ENCODE peak calls at places on chromosome 1, in five cellular contexts. P is cardiac muscle cell, N is pancreas, K is A673, I is stomach. O is an unnamed sample.

GRCh38 chr1:169019419-169020058 is 87.0 kb upstream of the ATP1B1 start:
- DNase-seq in P (no peak), N (no peak), K (no peak), I (no peak), O (no peak)

GRCh38 chr1:101366513-101367215 is 129.8 kb downstream of the S1PR1 start:
- DNase-seq in P (peak; percentile 33), N (no peak), K (no peak), I (no peak), O (no peak)

GRCh38 chr1:15417365-15417934 is 7.8 kb downstream of the EFHD2 start:
- DNase-seq in P (peak; percentile 42), N (no peak), K (no peak), I (peak; percentile 72), O (no peak)

GRCh38 chr1:106613861-106614260 is 442.6 kb upstream of the PRMT6 start:
- DNase-seq in P (no peak), N (no peak), K (no peak), I (no peak), O (no peak)

GRCh38 chr1:65066379-65066765 is 81.6 kb upstream of the AK4 start:
- DNase-seq in P (no peak), N (no peak), K (no peak), I (no peak), O (no peak)

GRCh38 chr1:179287946-179288345 is 5.7 kb upstream of the SOAT1 start:
- DNase-seq in P (no peak), N (no peak), K (no peak), I (no peak), O (no peak)

GRCh38 chr1:111269820-111270406 is 20.7 kb upstream of the CHIA start:
- DNase-seq in P (no peak), N (no peak), K (no peak), I (no peak), O (no peak)

GRCh38 chr1:159190441-159190840 is 14.2 kb upstream of the ACKR1 start:
- DNase-seq in P (no peak), N (no peak), K (no peak), I (no peak), O (no peak)

GRCh38 chr1:93669369-93669768 is 12.3 kb downstream of the BCAR3 start:
- DNase-seq in P (peak; percentile 29), N (no peak), K (no peak), I (no peak), O (no peak)

GRCh38 chr1:218665216-218665615 is 320.1 kb downstream of the TGFB2 start:
- DNase-seq in P (peak; percentile 78), N (no peak), K (no peak), I (no peak), O (peak; percentile 12)

GRCh38 chr1:169106921-169107672 is 607 bp downstream of the ATP1B1 start:
- DNase-seq in P (peak; percentile 37), N (peak; percentile 71), K (peak; percentile 58), I (no peak), O (no peak)

GRCh38 chr1:7886346-7886745 is 33.5 kb upstream of the UTS2 start:
- DNase-seq in P (peak; percentile 86), N (no peak), K (peak; percentile 72), I (no peak), O (no peak)

GRCh38 chr1:234918216-234918841 is 210.3 kb downstream of the TOMM20 start:
- DNase-seq in P (peak; percentile 75), N (peak; percentile 61), K (no peak), I (peak; percentile 66), O (peak; percentile 73)

GRCh38 chr1:203219934-203220333 is 9.5 kb downstream of the CHIT1 start:
- DNase-seq in P (no peak), N (no peak), K (no peak), I (no peak), O (no peak)

GRCh38 chr1:228090613-228091081 is 8.1 kb downstream of the ARF1 start:
- DNase-seq in P (peak; percentile 15), N (peak; percentile 47), K (no peak), I (peak; percentile 25), O (no peak)

GRCh38 chr1:47677241-47677940 is 239.5 kb downstream of the FOXD2 start:
- DNase-seq in P (no peak), N (peak; percentile 49), K (no peak), I (peak; percentile 4), O (no peak)

GRCh38 chr1:244920911-244921310 is 56.6 kb upstream of the HNRNPU start:
- DNase-seq in P (no peak), N (no peak), K (no peak), I (no peak), O (no peak)

GRCh38 chr1:182111496-182111895 is 50.0 kb upstream of the ZNF648 start:
- DNase-seq in P (no peak), N (no peak), K (peak; percentile 11), I (peak; percentile 93), O (no peak)

DNA sequence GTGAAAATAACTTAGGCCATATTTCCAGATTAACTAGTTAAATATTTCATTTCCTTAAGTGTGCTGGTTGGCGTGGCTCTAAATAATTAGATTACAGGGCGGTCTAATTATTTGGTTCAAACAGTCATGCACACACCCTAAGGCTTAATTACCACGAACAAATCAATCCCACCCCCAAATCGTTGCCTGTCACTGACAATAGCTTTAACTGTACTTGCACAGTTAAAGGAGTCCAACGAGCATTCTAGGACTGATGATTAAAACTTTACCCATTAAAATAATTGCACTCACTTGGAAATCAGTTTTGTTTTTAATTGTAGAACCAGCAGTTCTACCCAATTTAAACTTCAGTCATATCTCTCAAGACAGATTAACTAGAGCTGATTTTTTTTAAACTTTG is 1.5 kb upstream of the POU2F1 start:
- DNase-seq in P (no peak), N (no peak), K (no peak), I (no peak), O (no peak)
- H3K27ac ChIP-seq in P (peak overlapping the region; percentile 88), N (no peak overlapping the region), K (peak overlapping the region; percentile 97), I (peak overlapping the region; percentile 95), O (no peak overlapping the region)

DNA sequence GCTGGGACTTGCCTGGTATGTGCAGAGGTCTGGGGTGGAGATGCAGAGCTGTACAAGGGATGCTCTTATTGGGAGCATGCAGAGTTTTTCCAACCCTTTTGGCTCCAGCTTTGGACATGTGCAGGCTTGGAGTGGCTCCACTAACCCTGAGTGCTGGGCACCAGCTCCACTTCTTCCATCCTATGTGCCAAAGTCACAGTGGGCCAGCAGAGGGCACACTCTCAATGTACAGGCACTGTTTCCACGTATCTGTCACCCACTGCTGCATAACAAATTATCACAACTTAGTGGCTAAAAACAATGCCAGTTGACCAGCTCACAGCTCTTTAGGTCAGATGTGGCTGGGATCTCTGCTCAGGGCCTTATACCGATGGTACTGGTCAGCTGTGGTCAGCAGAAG is 631.8 kb downstream of the AJAP1 start:
- DNase-seq in P (no peak), N (no peak), K (peak; percentile 4), I (no peak), O (no peak)
- H3K9me3 ChIP-seq in P (no peaks in the 10 kb centered on the region), N (no peaks in the 10 kb centered on the region), K (no peaks in the 10 kb centered on the region), I (no peaks in the 10 kb centered on the region), O (no peaks in the 10 kb centered on the region)

GRCh38 chr1:59766463-59766862 is 48.3 kb upstream of the HOOK1 start:
- DNase-seq in P (no peak), N (no peak), K (peak; percentile 60), I (no peak), O (no peak)
- H3K27ac ChIP-seq in P (no peak overlapping the region), N (no peak overlapping the region), K (peak overlapping the region; percentile 83), I (no peak overlapping the region), O (no peak overlapping the region)

DNA sequence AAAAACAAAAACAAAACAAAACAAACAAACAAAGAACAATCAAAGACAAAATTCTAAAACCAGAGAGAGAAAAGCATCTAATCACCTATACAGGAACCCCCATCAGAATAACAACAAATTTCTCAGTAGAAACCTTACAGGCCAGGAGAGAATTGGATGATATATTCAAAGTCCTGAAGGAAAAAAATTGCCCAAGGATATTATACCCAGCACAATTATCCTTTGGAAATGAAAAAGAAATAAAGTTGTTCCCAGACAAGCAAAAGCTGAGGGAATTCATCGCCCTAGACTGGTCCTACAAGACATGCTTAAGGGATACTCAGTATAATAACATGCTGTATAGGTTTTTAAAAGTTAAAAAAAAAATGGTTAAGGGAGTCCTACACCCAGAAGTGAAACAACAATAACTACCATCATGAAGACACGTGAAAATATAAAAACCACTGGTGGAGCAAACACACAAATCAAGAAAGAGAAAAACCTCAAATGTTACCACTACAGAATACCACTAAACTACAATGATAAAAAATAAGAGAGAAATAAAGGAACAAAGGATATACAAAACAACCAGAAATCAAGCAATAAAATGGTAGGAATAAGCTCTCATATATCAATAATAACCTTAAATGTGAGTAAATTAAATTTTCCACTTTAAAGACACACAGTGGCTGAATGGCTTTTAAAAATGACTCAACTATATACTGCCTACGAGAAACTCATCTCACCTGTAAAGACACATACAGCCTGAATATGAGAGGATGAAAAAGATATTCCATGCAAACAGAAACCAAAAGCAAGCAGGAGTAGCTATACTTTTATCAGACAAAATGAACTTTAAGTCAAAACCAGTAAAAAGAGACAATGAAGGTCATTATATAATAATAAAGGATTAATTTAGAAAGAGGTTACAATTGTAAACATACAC is 121.9 kb downstream of the ACBD6 start:
- DNase-seq in P (no peak), N (no peak), K (no peak), I (no peak), O (no peak)
- H3K9me3 ChIP-seq in P (no peaks in the 10 kb centered on the region), N (no peaks in the 10 kb centered on the region), K (peaks cover 36% of the 10 kb centered on the region), I (peaks cover 53% of the 10 kb centered on the region), O (no peaks in the 10 kb centered on the region)

GRCh38 chr1:66493731-66494130 is 40.2 kb upstream of the SGIP1 start:
- DNase-seq in P (no peak), N (no peak), K (no peak), I (no peak), O (no peak)
- H3K27ac ChIP-seq in P (peak overlapping the region; percentile 75), N (no peak overlapping the region), K (no peak overlapping the region), I (no peak overlapping the region), O (no peak overlapping the region)

DNA sequence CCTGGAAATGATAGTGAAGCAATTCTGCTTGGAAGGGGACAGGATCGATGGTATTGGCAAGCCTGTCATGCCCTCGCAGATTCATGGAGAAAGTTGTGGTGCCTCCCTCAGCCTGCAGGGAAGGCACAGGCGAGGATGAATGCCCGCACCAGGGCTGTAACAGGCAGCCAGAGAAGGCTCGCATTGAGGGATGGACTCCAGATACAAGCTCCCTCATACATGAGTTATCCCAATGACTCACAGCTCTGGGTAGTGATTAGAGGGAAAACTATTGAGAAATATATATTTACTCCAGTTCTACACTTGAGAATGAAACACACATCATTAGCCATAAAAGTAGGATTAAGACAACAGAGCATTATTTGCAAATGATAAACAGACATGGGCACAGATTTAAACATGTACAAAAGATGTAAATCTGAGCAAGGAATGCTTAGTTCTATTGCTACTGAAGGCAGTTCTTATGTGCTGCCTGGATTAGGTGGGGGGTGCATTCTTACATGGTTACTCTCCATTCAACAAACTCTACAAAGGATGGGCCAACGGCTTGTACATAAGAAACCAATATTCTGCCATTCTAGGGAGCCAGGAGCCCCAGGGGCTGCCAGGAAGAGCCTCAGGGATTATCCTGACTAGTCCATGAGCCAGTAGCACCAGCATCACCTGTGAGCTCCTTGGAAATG is 98.0 kb downstream of the CSMD2 start:
- DNase-seq in P (peak; percentile 8), N (no peak), K (no peak), I (no peak), O (no peak)
- H3K9me3 ChIP-seq in P (no peaks in the 10 kb centered on the region), N (no peaks in the 10 kb centered on the region), K (no peaks in the 10 kb centered on the region), I (no peaks in the 10 kb centered on the region), O (no peaks in the 10 kb centered on the region)

O was measured in prostate gland.